ENCODE peak calls at places on chromosome 1, in eight cellular contexts. One of them, this sample, is unnamed.

GRCh38 chr1:45643978-45644377 is 20.1 kb upstream of the CCDC17 start:
- DNase-seq in HT-29: peak; percentile 80
- DNase-seq in fibroblast of pulmonary artery: no peak
- DNase-seq in BJ: no peak
- DNase-seq in CD4-positive, alpha-beta memory T cell: no peak
- DNase-seq in GM20000: no peak
- DNase-seq in epithelial cell of esophagus: no peak
- DNase-seq in GM19239: no peak
- DNase-seq in this sample: no peak

GRCh38 chr1:201348211-201348566 is 29.3 kb downstream of the TNNT2 start:
- DNase-seq in HT-29: peak; percentile 67
- DNase-seq in fibroblast of pulmonary artery: peak; percentile 55
- DNase-seq in BJ: no peak
- DNase-seq in CD4-positive, alpha-beta memory T cell: no peak
- DNase-seq in GM20000: peak; percentile 71
- DNase-seq in epithelial cell of esophagus: peak; percentile 78
- DNase-seq in GM19239: peak; percentile 52
- DNase-seq in this sample: peak; percentile 79

GRCh38 chr1:156894711-156895407 is 1.3 kb downstream of the PEAR1 start:
- DNase-seq in HT-29: no peak
- DNase-seq in fibroblast of pulmonary artery: peak; percentile 49
- DNase-seq in BJ: no peak
- DNase-seq in CD4-positive, alpha-beta memory T cell: no peak
- DNase-seq in GM20000: no peak
- DNase-seq in epithelial cell of esophagus: no peak
- DNase-seq in GM19239: no peak
- DNase-seq in this sample: no peak

GRCh38 chr1:16117369-16117768 is 38.5 kb downstream of the EPHA2 start:
- DNase-seq in HT-29: no peak
- DNase-seq in fibroblast of pulmonary artery: no peak
- DNase-seq in BJ: peak; percentile 26
- DNase-seq in CD4-positive, alpha-beta memory T cell: no peak
- DNase-seq in GM20000: no peak
- DNase-seq in epithelial cell of esophagus: no peak
- DNase-seq in GM19239: no peak
- DNase-seq in this sample: no peak

GRCh38 chr1:3510136-3510955 is 55.9 kb downstream of the ARHGEF16 start:
- DNase-seq in HT-29: no peak
- DNase-seq in fibroblast of pulmonary artery: no peak
- DNase-seq in BJ: no peak
- DNase-seq in CD4-positive, alpha-beta memory T cell: no peak
- DNase-seq in GM20000: no peak
- DNase-seq in epithelial cell of esophagus: no peak
- DNase-seq in GM19239: no peak
- DNase-seq in this sample: no peak

GRCh38 chr1:62967031-62967430 is 183.1 kb downstream of the ATG4C start:
- DNase-seq in HT-29: no peak
- DNase-seq in fibroblast of pulmonary artery: no peak
- DNase-seq in BJ: no peak
- DNase-seq in CD4-positive, alpha-beta memory T cell: no peak
- DNase-seq in GM20000: no peak
- DNase-seq in epithelial cell of esophagus: no peak
- DNase-seq in GM19239: no peak
- DNase-seq in this sample: no peak

GRCh38 chr1:81827942-81828341 is 27.2 kb downstream of the ADGRL2 start:
- DNase-seq in HT-29: no peak
- DNase-seq in fibroblast of pulmonary artery: no peak
- DNase-seq in BJ: no peak
- DNase-seq in CD4-positive, alpha-beta memory T cell: no peak
- DNase-seq in GM20000: no peak
- DNase-seq in epithelial cell of esophagus: no peak
- DNase-seq in GM19239: no peak
- DNase-seq in this sample: no peak

GRCh38 chr1:184118051-184118450 is 66.5 kb downstream of the TSEN15 start:
- DNase-seq in HT-29: no peak
- DNase-seq in fibroblast of pulmonary artery: peak; percentile 94
- DNase-seq in BJ: peak; percentile 62
- DNase-seq in CD4-positive, alpha-beta memory T cell: no peak
- DNase-seq in GM20000: no peak
- DNase-seq in epithelial cell of esophagus: peak; percentile 94
- DNase-seq in GM19239: no peak
- DNase-seq in this sample: no peak

GRCh38 chr1:100039571-100039970 is 69.8 kb downstream of the SLC35A3 start:
- DNase-seq in HT-29: no peak
- DNase-seq in fibroblast of pulmonary artery: no peak
- DNase-seq in BJ: no peak
- DNase-seq in CD4-positive, alpha-beta memory T cell: no peak
- DNase-seq in GM20000: no peak
- DNase-seq in epithelial cell of esophagus: no peak
- DNase-seq in GM19239: no peak
- DNase-seq in this sample: no peak

This sample was measured in GM13977.